ENCODE peak calls at places on chromosomes 11 and 22, in four cellular contexts. One of them, this sample, is unnamed. For H3K4me1, the result is how much of the 10 kb centered on the place peaks cover.

GRCh38 chr11:1756024-1756561 is 5.7 kb upstream of the IFITM10 start:
- DNase-seq in breast epithelium: no peak
- DNase-seq in adrenal gland: peak
- DNase-seq in MM.1S: no peak
- DNase-seq in this sample: no peak

GRCh38 chr11:38543311-38543710 is 1945.3 kb upstream of the RAG2 start:
- DNase-seq in breast epithelium: no peak
- DNase-seq in adrenal gland: no peak
- DNase-seq in MM.1S: no peak
- DNase-seq in this sample: no peak

GRCh38 chr11:76314741-76315090 is 66.2 kb downstream of the THAP12 start:
- DNase-seq in breast epithelium: no peak
- DNase-seq in adrenal gland: no peak
- DNase-seq in MM.1S: no peak
- DNase-seq in this sample: no peak

GRCh38 chr11:81092517-81092916 is 1641.1 kb downstream of the FAM181B start:
- DNase-seq in breast epithelium: no peak
- DNase-seq in adrenal gland: no peak
- DNase-seq in MM.1S: no peak
- DNase-seq in this sample: no peak

GRCh38 chr22:39592104-39593060 is 21.8 kb downstream of the CACNA1I start:
- DNase-seq in breast epithelium: peak
- DNase-seq in adrenal gland: peak
- DNase-seq in MM.1S: no peak
- DNase-seq in this sample: no peak

GRCh38 chr22:41650821-41651220 is 29.7 kb downstream of the XRCC6 start:
- DNase-seq in breast epithelium: no peak
- DNase-seq in adrenal gland: no peak
- DNase-seq in MM.1S: no peak
- DNase-seq in this sample: no peak

GRCh38 chr22:48622891-48623545 is 1204.7 kb downstream of the BRD1 start:
- DNase-seq in breast epithelium: no peak
- DNase-seq in adrenal gland: no peak
- DNase-seq in MM.1S: no peak
- DNase-seq in this sample: no peak

GRCh38 chr11:129846508-129847335 is 31.1 kb downstream of the TMEM45B start:
- DNase-seq in breast epithelium: no peak
- DNase-seq in adrenal gland: no peak
- DNase-seq in MM.1S: peak
- DNase-seq in this sample: no peak

GRCh38 chr22:42662114-42663021 is 13.2 kb upstream of the CYB5R3 start:
- DNase-seq in breast epithelium: peak
- DNase-seq in adrenal gland: peak
- DNase-seq in MM.1S: peak
- DNase-seq in this sample: no peak

GRCh38 chr11:17747131-17747955 is 12.8 kb downstream of the KCNC1 start:
- DNase-seq in breast epithelium: no peak
- DNase-seq in adrenal gland: no peak
- DNase-seq in MM.1S: no peak
- DNase-seq in this sample: no peak

GRCh38 chr11:8826145-8826786 is 84.7 kb upstream of the AKIP1 start:
- DNase-seq in breast epithelium: no peak
- DNase-seq in adrenal gland: no peak
- DNase-seq in MM.1S: no peak
- DNase-seq in this sample: no peak

GRCh38 chr22:27654536-27655445 is 146.8 kb downstream of the MN1 start:
- DNase-seq in breast epithelium: no peak
- DNase-seq in adrenal gland: no peak
- DNase-seq in MM.1S: no peak
- DNase-seq in this sample: no peak

GRCh38 chr11:4704054-4704789 is at the start of gene MMP26:
- DNase-seq in breast epithelium: no peak
- DNase-seq in adrenal gland: no peak
- DNase-seq in MM.1S: peak
- DNase-seq in this sample: no peak

GRCh38 chr11:11978792-11979486 is 29.5 kb downstream of the DKK3 start:
- DNase-seq in breast epithelium: peak
- DNase-seq in adrenal gland: peak
- DNase-seq in MM.1S: no peak
- DNase-seq in this sample: no peak

GRCh38 chr11:132941024-132941646 is 591.2 kb downstream of the OPCML start:
- DNase-seq in breast epithelium: no peak
- DNase-seq in adrenal gland: no peak
- DNase-seq in MM.1S: no peak
- DNase-seq in this sample: no peak

GRCh38 chr22:18024956-18025720 is 777 bp upstream of the MICAL3 start:
- DNase-seq in breast epithelium: no peak
- DNase-seq in adrenal gland: no peak
- DNase-seq in MM.1S: no peak
- DNase-seq in this sample: no peak

GRCh38 chr11:980438-981365 is 55.0 kb downstream of the AP2A2 start:
- DNase-seq in breast epithelium: no peak
- DNase-seq in adrenal gland: no peak
- DNase-seq in MM.1S: no peak
- DNase-seq in this sample: no peak

GRCh38 chr22:21611210-21611977 is 18.4 kb downstream of the YDJC start:
- DNase-seq in breast epithelium: no peak
- DNase-seq in adrenal gland: no peak
- DNase-seq in MM.1S: no peak
- DNase-seq in this sample: no peak

GRCh38 chr22:21615731-21616130 is 14.1 kb downstream of the YDJC start:
- DNase-seq in breast epithelium: no peak
- DNase-seq in adrenal gland: no peak
- DNase-seq in MM.1S: no peak
- DNase-seq in this sample: no peak

GRCh38 chr22:21612858-21613257 is 17.0 kb downstream of the YDJC start:
- DNase-seq in breast epithelium: no peak
- DNase-seq in adrenal gland: no peak
- DNase-seq in MM.1S: no peak
- DNase-seq in this sample: no peak

DNA sequence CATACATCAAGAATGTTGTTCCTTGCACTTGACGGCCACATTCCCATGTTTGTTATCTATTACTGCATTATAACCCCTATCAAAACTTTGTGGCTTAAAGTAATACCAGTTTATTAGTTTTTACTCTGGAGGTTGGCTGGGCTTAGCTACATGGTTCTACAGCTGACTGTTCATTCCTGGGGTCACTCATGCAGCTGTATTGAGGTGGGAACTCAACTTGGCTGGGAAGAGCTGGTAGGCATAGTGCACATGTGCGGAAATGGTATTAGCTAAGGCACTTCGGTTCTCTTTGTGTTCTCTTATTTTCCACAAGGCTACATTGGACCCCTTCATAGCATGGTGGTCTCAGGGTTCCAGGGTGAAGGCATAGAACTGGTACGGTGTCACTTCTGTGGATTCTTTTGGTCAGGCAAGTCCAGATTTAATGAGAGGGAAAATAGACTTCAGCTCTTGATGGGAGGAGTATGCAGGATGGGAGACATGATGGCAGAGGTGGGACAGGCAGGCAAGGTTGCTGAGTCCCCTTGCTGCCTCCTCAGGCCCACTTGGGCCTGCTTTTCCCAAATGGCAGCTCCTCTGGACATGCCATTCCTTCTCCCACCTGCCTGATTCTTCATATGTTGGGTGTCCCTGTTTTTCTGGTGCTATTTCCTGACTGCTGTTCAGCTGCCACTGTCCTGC is 16.1 kb downstream of the YDJC start:
- DNase-seq in breast epithelium: no peak
- DNase-seq in adrenal gland: no peak
- DNase-seq in MM.1S: no peak
- DNase-seq in this sample: no peak
- TF ChIP-seq CTCF in breast epithelium: no peak
- TF ChIP-seq CTCF in adrenal gland: no peak
- TF ChIP-seq CTCF in MM.1S: no peak
- TF ChIP-seq CTCF in this sample: no peak

GRCh38 chr22:23192558-23192957 is 12.2 kb downstream of the BCR start:
- DNase-seq in breast epithelium: no peak
- DNase-seq in adrenal gland: no peak
- DNase-seq in MM.1S: no peak
- DNase-seq in this sample: no peak

GRCh38 chr22:23196165-23196564 is 15.9 kb downstream of the BCR start:
- DNase-seq in breast epithelium: no peak
- DNase-seq in adrenal gland: no peak
- DNase-seq in MM.1S: no peak
- DNase-seq in this sample: no peak

GRCh38 chr22:23193882-23194281 is 13.6 kb downstream of the BCR start:
- DNase-seq in breast epithelium: no peak
- DNase-seq in adrenal gland: no peak
- DNase-seq in MM.1S: no peak
- DNase-seq in this sample: no peak

GRCh38 chr22:23192133-23192532 is 11.8 kb downstream of the BCR start:
- DNase-seq in breast epithelium: no peak
- DNase-seq in adrenal gland: no peak
- DNase-seq in MM.1S: no peak
- DNase-seq in this sample: no peak

GRCh38 chr22:23193420-23193819 is 13.1 kb downstream of the BCR start:
- DNase-seq in breast epithelium: no peak
- DNase-seq in adrenal gland: no peak
- DNase-seq in MM.1S: no peak
- DNase-seq in this sample: no peak
- H3K4me1 ChIP-seq in breast epithelium: under half
- H3K4me1 ChIP-seq in adrenal gland: under half
- H3K4me1 ChIP-seq in MM.1S: under half
- H3K4me1 ChIP-seq in this sample: under half

GRCh38 chr11:6022954-6023353 is 7.6 kb downstream of the OR56A1 start:
- DNase-seq in breast epithelium: no peak
- DNase-seq in adrenal gland: no peak
- DNase-seq in MM.1S: peak
- DNase-seq in this sample: no peak
- TF ChIP-seq CTCF in breast epithelium: peak
- TF ChIP-seq CTCF in adrenal gland: peak
- TF ChIP-seq CTCF in MM.1S: peak
- TF ChIP-seq CTCF in this sample: peak

GRCh38 chr22:46377566-46378498 is 42.3 kb downstream of the TRMU start:
- DNase-seq in breast epithelium: peak
- DNase-seq in adrenal gland: peak
- DNase-seq in MM.1S: no peak
- DNase-seq in this sample: no peak
- H3K4me1 ChIP-seq in breast epithelium: under half
- H3K4me1 ChIP-seq in adrenal gland: under half
- H3K4me1 ChIP-seq in MM.1S: under half
- H3K4me1 ChIP-seq in this sample: under half

DNA sequence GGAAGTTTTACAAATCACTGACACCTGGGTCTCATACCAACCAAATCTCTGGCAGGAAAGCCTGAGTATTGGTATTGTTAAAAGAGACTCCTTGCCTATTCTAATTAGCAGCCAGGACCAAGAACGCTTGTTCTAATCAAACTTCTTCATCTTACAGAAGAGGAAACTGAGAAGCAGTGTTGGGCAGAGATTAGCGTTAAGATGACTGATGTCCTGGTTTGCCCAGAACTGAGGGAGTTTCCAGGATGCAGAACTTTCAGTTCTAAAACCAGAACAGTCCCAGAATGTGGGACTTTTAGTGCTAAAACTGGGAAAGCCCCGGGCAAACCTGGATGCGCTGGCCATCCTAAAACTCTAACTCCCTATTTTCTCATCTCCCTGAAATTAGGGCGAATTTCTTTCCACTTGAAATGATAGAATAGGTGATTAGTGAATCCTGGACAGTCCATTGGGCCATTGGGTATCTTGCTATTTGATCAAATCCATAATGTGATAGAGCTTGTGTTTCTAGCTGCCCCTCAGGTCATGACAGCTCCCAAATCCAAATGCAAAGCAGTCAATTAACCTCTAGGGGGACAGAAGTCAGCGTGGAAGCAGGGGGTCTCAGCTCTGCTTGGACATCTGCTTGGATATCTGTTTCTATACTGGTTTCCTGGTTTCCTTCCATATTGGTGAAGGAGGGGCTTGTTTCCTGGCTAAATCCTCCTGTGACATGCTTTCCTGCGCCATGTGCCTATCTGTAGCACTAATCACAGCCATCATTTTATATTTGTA is 16.0 kb upstream of the TMPRSS13 start:
- DNase-seq in breast epithelium: no peak
- DNase-seq in adrenal gland: no peak
- DNase-seq in MM.1S: no peak
- DNase-seq in this sample: no peak
- TF ChIP-seq CTCF in breast epithelium: no peak
- TF ChIP-seq CTCF in adrenal gland: no peak
- TF ChIP-seq CTCF in MM.1S: no peak
- TF ChIP-seq CTCF in this sample: no peak

This sample was measured in esophagus squamous epithelium.